ENCODE peak calls at places on chromosomes 13 and 19, in nine cellular contexts. B, Z, Q, Y, F, H, S, J and T are unnamed samples.

GRCh38 chr19:1440418-1440801 is 2.2 kb downstream of the RPS15 start:
- DNase-seq in F (no peak), J (no peak), H (no peak), Z (no peak), Q (no peak), Y (no peak), S (no peak), B (no peak), T (no peak)

GRCh38 chr19:1112254-1113208 is 8.7 kb downstream of the GPX4 start:
- DNase-seq in Q (no peak), J (no peak), S (peak; percentile 91), B (peak; percentile 83), F (peak; percentile 95), Y (peak; percentile 83), Z (no peak), H (no peak), T (peak; percentile 69)

GRCh38 chr19:21940684-21941083 is 70.1 kb downstream of the ZNF208 start:
- DNase-seq in Y (no peak), Z (no peak), Q (no peak), S (no peak), B (no peak), F (no peak), H (no peak), J (no peak), T (no peak)

GRCh38 chr13:25141042-25141441 is 31.0 kb downstream of the AMER2 start:
- DNase-seq in Q (no peak), S (no peak), J (no peak), B (no peak), F (no peak), H (no peak), Z (no peak), Y (no peak), T (no peak)

GRCh38 chr13:29935309-29935981 is 85.0 kb upstream of the UBL3 start:
- DNase-seq in H (peak; percentile 30), Y (no peak), S (no peak), B (no peak), F (no peak), Z (no peak), Q (no peak), J (peak; percentile 72), T (no peak)

GRCh38 chr13:104737713-104738112 is 1671.5 kb upstream of the SLC10A2 start:
- DNase-seq in H (no peak), S (no peak), J (no peak), F (no peak), B (no peak), Z (no peak), Q (no peak), Y (no peak), T (no peak)

GRCh38 chr13:44768775-44769578 is 192.8 kb upstream of the TSC22D1 start:
- DNase-seq in Z (no peak), S (no peak), B (no peak), Q (no peak), J (peak; percentile 17), H (no peak), Y (no peak), F (no peak), T (no peak)

GRCh38 chr13:101453784-101454201 is 1.3 kb downstream of the ITGBL1 start:
- DNase-seq in B (peak; percentile 69), H (no peak), Z (no peak), Q (no peak), S (no peak), Y (no peak), J (peak; percentile 19), F (peak; percentile 26), T (no peak)

GRCh38 chr13:48574036-48574796 is 41.3 kb upstream of the RCBTB2 start:
- DNase-seq in Z (no peak), Q (no peak), Y (no peak), S (no peak), H (no peak), B (no peak), F (no peak), J (no peak), T (no peak)

GRCh38 chr13:42048625-42049453 is at the start of gene DGKH:
- DNase-seq in B (peak; percentile 70), Q (peak; percentile 74), J (peak; percentile 90), F (peak; percentile 92), S (peak; percentile 86), Y (peak; percentile 89), H (peak; percentile 90), Z (peak; percentile 78), T (peak; percentile 84)

GRCh38 chr19:6224308-6224675 is 55.5 kb downstream of the MLLT1 start:
- DNase-seq in S (no peak), Y (no peak), H (no peak), J (no peak), Q (no peak), B (no peak), Z (no peak), F (no peak), T (no peak)

GRCh38 chr19:6221878-6222746 is 57.7 kb downstream of the MLLT1 start:
- DNase-seq in S (no peak), Z (no peak), H (no peak), Q (no peak), J (no peak), F (no peak), Y (no peak), B (no peak), T (no peak)

GRCh38 chr19:6222884-6223283 is 56.9 kb downstream of the MLLT1 start:
- DNase-seq in H (no peak), J (no peak), Y (peak; percentile 82), F (no peak), B (no peak), S (no peak), Q (no peak), Z (no peak), T (no peak)

GRCh38 chr19:6225232-6225635 is 54.5 kb downstream of the MLLT1 start:
- DNase-seq in B (no peak), Q (no peak), J (no peak), S (no peak), H (no peak), Z (no peak), Y (no peak), F (peak; percentile 16), T (no peak)

GRCh38 chr19:6223461-6224307 is 56.1 kb downstream of the MLLT1 start:
- DNase-seq in Q (peak; percentile 53), F (no peak), Z (no peak), H (no peak), S (no peak), J (no peak), Y (peak; percentile 70), B (no peak), T (no peak)
- TF ChIP-seq CTCF in Q (no peak), F (no peak), Z (no peak), H (peak; percentile 12), S (no peak), J (no peak), Y (no peak), B (peak; percentile 4), T (no peak)

DNA sequence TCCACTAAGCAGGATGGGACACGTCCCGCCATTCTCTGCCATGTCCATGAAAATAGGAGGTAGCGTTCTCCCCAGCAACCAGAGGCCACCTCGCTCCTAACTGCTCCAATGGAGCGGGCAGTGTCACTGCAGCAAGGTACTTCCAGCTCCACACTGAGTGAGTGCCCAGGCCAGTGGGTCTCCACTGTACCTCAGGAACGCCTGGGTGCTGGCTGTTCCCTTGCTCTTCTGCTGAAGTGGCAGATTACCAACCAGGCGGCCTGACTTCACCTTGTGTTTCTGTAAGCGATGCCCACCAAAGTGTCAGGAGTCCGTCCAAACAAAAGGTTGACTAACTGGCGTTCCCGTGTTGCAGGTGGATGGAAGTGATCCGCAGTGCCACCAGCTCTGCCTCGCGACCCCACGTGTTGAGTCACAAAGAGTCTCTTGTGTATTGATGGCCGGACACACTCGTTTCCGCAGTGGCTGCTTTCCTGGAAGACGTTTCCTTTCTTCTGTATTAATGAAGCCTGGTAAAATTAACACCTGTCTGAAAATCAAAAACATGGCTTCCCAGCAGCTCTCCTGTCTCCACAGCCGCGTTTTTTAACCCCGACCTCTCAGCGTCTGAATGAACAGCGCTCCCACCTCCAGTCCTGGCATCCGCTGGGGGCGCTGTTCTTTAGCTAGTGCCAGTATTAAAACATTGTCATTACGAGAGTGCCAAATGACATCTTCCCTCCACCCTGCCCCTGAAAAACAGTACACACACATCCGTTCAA is 128.8 kb downstream of the STK24 start:
- DNase-seq in J (no peak), F (no peak), H (no peak), Z (no peak), B (peak; percentile 95), Y (peak; percentile 47), S (no peak), Q (peak; percentile 84), T (peak; percentile 76)
- TF ChIP-seq CTCF in J (no peak), F (no peak), H (peak; percentile 53), Z (peak; percentile 80), B (peak; percentile 86), Y (peak; percentile 32), S (peak; percentile 41), Q (peak; percentile 68), T (peak; percentile 66)

DNA sequence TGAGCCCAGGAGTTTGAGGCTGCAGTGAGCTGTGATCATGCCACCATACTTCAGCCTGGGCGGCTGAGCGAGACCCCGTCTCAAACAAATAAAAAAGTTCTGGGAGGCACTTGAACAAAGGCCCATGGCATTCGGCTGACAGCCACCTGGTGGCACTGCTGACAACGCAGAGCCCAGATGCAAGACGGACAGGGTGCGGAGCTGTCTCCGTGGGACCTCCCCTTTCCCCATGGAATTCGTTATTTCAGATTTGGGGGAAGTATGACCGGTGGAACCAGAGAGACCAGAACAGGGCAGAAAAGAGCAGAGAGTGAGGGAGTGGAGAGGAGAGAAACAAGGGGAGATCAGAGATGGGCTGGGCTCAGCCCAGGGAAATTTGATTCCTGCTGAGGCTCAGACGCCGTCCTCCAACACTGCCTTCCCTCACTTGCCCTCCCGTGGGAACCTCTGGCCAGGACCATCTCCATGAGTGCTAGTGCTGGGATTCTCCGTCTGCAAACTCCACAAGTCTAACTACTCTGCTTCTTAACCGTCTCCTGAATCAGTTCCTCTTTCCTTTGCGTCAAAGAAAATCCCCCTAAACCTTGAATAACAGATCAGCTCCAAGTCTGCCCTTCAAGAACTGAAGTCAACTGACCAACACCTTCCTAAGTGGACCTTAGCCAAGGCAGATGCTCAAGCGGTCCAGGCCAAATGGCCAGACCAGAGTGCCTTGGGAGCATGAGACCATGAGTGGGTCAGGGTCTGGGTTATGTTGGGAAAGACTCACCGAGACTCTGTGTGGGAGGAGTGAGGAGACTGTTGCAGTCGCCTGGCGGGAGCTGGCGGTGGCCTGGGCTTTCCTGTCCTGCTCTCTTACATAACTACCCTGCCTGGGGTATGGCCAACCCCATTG is 11.9 kb upstream of the ATF5 start:
- DNase-seq in B (peak; percentile 66), Z (no peak), Y (peak; percentile 6), J (no peak), S (no peak), H (no peak), Q (no peak), F (no peak), T (no peak)
- TF ChIP-seq CTCF in B (peak; percentile 59), Z (peak; percentile 45), Y (no peak), J (peak; percentile 44), S (no peak), H (no peak), Q (no peak), F (no peak), T (peak; percentile 16)

DNA sequence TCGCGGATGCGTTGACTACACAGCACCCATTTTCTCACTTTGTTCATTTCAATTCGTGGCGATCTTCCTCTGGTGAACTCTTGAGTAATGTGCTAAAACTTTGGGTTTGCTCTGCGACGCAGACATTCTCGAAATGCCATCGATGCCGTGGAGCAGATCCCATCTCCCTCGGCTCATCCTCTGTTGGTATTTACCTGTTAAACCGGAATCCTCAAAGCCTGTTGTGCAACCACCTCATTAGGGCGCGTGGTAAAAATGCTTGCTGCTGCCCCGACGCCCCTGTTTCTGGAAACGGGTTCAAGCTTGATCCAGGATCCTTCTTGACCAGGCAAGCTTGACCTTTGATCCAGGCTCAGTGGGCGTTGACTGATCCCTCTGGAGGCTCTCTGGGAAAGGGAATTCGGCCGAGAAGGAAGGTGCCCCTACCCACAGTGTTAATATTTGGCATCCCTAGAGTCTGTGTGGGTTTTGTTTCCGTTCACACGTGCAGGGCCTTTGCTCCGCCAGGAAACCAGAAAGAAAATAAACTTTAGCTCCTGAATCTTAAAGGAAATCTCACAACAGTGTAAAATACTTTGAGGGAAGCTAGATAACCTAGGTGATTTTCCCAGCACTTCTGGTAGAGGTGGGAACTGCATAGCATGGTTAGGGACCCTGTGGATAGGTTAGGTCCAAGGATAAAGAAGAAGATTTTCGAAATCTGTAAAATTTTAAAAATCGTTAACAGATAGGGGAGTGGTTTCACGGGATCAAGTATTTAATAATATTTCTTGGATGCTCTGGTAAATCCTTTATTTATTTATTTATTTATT is 1.0 kb downstream of the LSM14A start:
- DNase-seq in S (peak; percentile 73), J (no peak), Z (no peak), F (peak; percentile 72), B (peak; percentile 92), Y (peak; percentile 50), Q (peak; percentile 36), H (peak; percentile 24), T (peak; percentile 62)
- TF ChIP-seq CTCF in S (no peak), J (no peak), Z (no peak), F (no peak), B (no peak), Y (peak; percentile 20), Q (peak; percentile 32), H (no peak), T (no peak)